ENCODE peak calls at places on chromosome 13, in four cellular contexts. S is IMR-90, D is mesendoderm, R is H1. U is an unnamed sample.

GRCh38 chr13:100536643-100537180 is 51.9 kb downstream of the GGACT start:
- DNase-seq in S (no peak), D (no peak), R (no peak), U (no peak)

GRCh38 chr13:25738342-25738771 is 313.5 kb downstream of the SHISA2 start:
- DNase-seq in S (no peak), D (peak), R (no peak), U (no peak)

GRCh38 chr13:100535401-100536135 is 53.0 kb downstream of the GGACT start:
- DNase-seq in S (no peak), D (no peak), R (no peak), U (no peak)

GRCh38 chr13:65236841-65237418 is 1993.2 kb downstream of the PCDH9 start:
- DNase-seq in S (no peak), D (peak), R (no peak), U (no peak)

GRCh38 chr13:100722517-100722916 is 47.9 kb upstream of the TMTC4 start:
- DNase-seq in S (no peak), D (peak), R (no peak), U (peak)

GRCh38 chr13:112842343-112842856 is 126.6 kb upstream of the MCF2L start:
- DNase-seq in S (no peak), D (peak), R (no peak), U (peak)

GRCh38 chr13:51261610-51262249 is 39.5 kb downstream of the FAM124A start:
- DNase-seq in S (no peak), D (no peak), R (no peak), U (no peak)

GRCh38 chr13:40186636-40187323 is 479.7 kb downstream of the FOXO1 start:
- DNase-seq in S (no peak), D (no peak), R (no peak), U (no peak)

GRCh38 chr13:72151241-72151640 is 284.2 kb upstream of the DACH1 start:
- DNase-seq in S (no peak), D (no peak), R (no peak), U (no peak)

GRCh38 chr13:64158910-64159309 is 2743.3 kb upstream of the PCDH20 start:
- DNase-seq in S (peak), D (no peak), R (no peak), U (no peak)

GRCh38 chr13:110634558-110634957 is 19.2 kb downstream of the NAXD start:
- DNase-seq in S (peak), D (no peak), R (no peak), U (no peak)

GRCh38 chr13:51282322-51282721 is 57.2 kb upstream of the SERPINE3 start:
- DNase-seq in S (no peak), D (no peak), R (no peak), U (peak)

GRCh38 chr13:110442946-110443632 is 118.4 kb downstream of the RAB20 start:
- DNase-seq in S (peak), D (no peak), R (no peak), U (no peak)

GRCh38 chr13:112251930-112252585 is 124.1 kb upstream of the SPACA7 start:
- DNase-seq in S (no peak), D (no peak), R (no peak), U (no peak)

GRCh38 chr13:36430247-36431203 is 1.8 kb upstream of the CCNA1 start:
- DNase-seq in S (no peak), D (peak), R (no peak), U (peak)

GRCh38 chr13:27110056-27110746 is 61.4 kb downstream of the USP12 start:
- DNase-seq in S (no peak), D (no peak), R (no peak), U (no peak)
- H4K5ac ChIP-seq in S (no peak), D (no peak), R (no peak), U (no peak)

DNA sequence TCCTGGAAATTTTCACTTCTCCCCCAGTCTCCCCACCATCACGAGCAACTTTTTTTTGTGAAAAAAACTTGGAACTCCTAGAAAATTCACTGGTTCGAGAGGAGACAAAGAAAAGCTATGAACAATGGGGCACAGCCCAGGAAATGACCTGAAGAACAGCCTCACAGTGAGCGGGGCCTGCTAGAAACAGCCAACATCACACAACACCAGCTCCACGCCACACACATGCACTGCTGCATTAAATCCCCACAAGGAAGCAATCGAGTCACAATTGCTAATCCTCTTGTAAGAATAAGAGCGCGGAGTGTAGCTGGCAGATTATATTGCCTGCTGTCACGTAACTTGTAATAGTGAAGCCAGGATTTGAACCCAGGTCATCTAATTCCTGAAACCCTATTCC is 48.8 kb downstream of the SLC7A1 start:
- DNase-seq in S (no peak), D (no peak), R (no peak), U (no peak)
- H4K5ac ChIP-seq in S (no peak), D (no peak), R (no peak), U (no peak)

GRCh38 chr13:75628811-75629210 is 7.3 kb upstream of the LMO7 start:
- DNase-seq in S (no peak), D (peak), R (no peak), U (no peak)
- H4K5ac ChIP-seq in S (peak), D (no peak), R (no peak), U (no peak)

DNA sequence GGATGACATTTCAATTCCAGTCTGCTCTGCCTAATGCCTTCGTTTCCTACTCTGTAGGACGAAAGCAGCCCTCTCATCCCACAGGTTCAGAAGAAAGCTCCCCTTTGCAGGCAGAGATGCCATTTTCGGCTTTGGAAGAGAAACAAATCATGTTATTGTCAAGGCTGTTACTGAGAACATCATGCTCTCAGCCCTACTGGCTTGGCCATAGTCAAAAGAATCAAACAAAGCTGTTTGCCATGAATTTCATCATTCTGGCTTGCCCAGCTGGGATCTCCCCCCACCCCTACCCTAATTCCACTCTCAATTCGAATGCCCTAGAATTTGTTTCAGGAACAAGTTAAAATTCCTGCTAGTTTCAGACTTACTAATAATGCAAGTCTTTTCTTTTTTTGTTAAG is 162.3 kb upstream of the SERP2 start:
- DNase-seq in S (no peak), D (peak), R (no peak), U (no peak)
- H4K5ac ChIP-seq in S (no peak), D (no peak), R (no peak), U (no peak)

DNA sequence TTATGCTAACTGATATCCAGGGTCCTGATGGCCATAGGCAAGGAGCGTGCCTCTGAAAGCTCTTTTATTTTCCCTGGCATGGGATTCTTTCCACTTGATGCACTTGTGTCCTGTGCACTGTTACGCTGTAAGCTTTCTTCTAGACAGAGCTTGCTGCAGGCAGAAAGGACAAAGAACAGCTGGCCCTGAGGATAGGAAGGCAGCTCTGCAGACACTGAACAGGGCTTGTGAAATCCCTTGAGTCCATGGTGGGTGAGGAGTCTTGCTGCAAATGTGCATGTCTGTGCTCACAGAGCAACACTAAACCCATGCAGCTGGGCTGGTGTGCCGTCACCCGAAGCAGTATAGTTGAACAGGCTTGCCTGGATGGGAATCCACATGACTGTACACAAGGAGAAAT is 126.6 kb downstream of the AKAP11 start:
- DNase-seq in S (no peak), D (no peak), R (no peak), U (no peak)
- H4K5ac ChIP-seq in S (no peak), D (no peak), R (no peak), U (no peak)

GRCh38 chr13:80276371-80277289 is 64.3 kb downstream of the SPRY2 start:
- DNase-seq in S (peak), D (peak), R (peak), U (no peak)
- H4K5ac ChIP-seq in S (no peak), D (no peak), R (no peak), U (no peak)

GRCh38 chr13:78764665-78765064 is 105.7 kb upstream of the OBI1 start:
- DNase-seq in S (no peak), D (peak), R (no peak), U (peak)

GRCh38 chr13:78772933-78773332 is 114.0 kb upstream of the OBI1 start:
- DNase-seq in S (no peak), D (no peak), R (no peak), U (no peak)

GRCh38 chr13:78768950-78769349 is 110.0 kb upstream of the OBI1 start:
- DNase-seq in S (no peak), D (no peak), R (no peak), U (no peak)
- H4K5ac ChIP-seq in S (no peak), D (no peak), R (no peak), U (no peak)

GRCh38 chr13:44378277-44378676 is 4.7 kb downstream of the SERP2 start:
- DNase-seq in S (no peak), D (no peak), R (no peak), U (no peak)
- H4K5ac ChIP-seq in S (no peak), D (no peak), R (no peak), U (no peak)

U was measured in H9.